ENCODE peak calls at places on chromosomes 13 and 19, in six cellular contexts. A, Z, O, K, E and P are unnamed samples.

GRCh38 chr19:13865578-13866462 is 11.1 kb upstream of the NANOS3 start:
- DNase-seq in A (peak), Z (no peak), O (no peak), K (no peak), E (no peak), P (no peak)

GRCh38 chr19:48501446-48501960 is 10.1 kb downstream of the LMTK3 start:
- DNase-seq in A (no peak), Z (no peak), O (no peak), K (no peak), E (no peak), P (peak)

GRCh38 chr19:31570718-31571117 is 221.5 kb upstream of the TSHZ3 start:
- DNase-seq in A (no peak), Z (no peak), O (no peak), K (no peak), E (no peak), P (no peak)

GRCh38 chr13:64276232-64276631 is 2860.6 kb upstream of the PCDH20 start:
- DNase-seq in A (no peak), Z (no peak), O (no peak), K (no peak), E (peak), P (no peak)

GRCh38 chr19:55935206-55935605 is 3.1 kb upstream of the NLRP13 start:
- DNase-seq in A (no peak), Z (no peak), O (no peak), K (no peak), E (no peak), P (no peak)

GRCh38 chr19:54526972-54527371 is 24.3 kb downstream of the LAIR2 start:
- DNase-seq in A (no peak), Z (no peak), O (no peak), K (no peak), E (no peak), P (no peak)

GRCh38 chr13:59755647-59756290 is 408.0 kb downstream of the DIAPH3 start:
- DNase-seq in A (no peak), Z (no peak), O (no peak), K (no peak), E (no peak), P (no peak)

GRCh38 chr19:42176649-42176989 is 40.9 kb downstream of the DEDD2 start:
- DNase-seq in A (peak), Z (no peak), O (no peak), K (no peak), E (no peak), P (no peak)

GRCh38 chr13:83621765-83622421 is 260.4 kb downstream of the SLITRK1 start:
- DNase-seq in A (no peak), Z (no peak), O (no peak), K (no peak), E (no peak), P (no peak)

GRCh38 chr19:40553885-40554857 is 22.5 kb upstream of the SHKBP1 start:
- DNase-seq in A (no peak), Z (no peak), O (no peak), K (no peak), E (no peak), P (no peak)

GRCh38 chr19:40550951-40551350 is 25.7 kb upstream of the SHKBP1 start:
- DNase-seq in A (no peak), Z (no peak), O (no peak), K (no peak), E (no peak), P (no peak)

GRCh38 chr19:40552848-40553247 is 23.8 kb upstream of the SHKBP1 start:
- DNase-seq in A (no peak), Z (no peak), O (no peak), K (no peak), E (no peak), P (no peak)

DNA sequence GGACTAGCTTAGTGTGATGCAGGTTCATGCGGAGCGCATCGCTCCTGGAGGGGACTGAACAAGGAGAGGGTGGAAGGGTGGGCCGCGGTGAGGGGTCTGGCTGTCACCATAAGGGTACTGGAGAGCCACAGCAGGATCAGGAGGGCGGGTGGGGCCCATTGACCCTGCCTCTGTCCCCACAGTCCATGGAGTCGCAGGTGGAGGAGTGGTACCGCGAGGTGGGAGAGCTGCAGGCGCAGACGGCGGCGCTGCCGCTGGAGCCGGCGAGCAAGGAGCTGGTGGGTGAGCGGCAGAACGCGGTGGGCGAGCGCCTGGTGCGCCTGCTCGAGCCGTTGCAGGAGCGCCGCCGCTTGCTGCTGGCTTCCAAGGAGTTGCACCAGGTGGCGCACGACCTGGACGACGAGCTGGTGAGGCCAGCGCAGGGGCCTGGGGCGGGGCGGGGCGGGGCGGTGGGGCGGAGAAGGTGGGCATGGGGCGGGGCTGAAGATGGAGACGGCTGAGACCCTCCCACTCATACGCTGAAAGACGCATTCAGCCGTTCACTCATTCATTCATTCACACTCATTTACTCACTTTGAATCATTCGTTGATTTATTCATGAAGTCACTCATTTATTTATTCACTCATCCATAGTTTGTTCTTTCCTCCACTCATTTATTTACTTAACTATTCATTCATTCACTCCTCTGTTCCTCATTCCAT is 27.5 kb upstream of the SHKBP1 start:
- DNase-seq in A (peak), Z (peak), O (peak), K (no peak), E (peak), P (no peak)
- H3K4me3 ChIP-seq in A (no peak), Z (no peak), O (no peak), K (no peak), E (no peak), P (no peak)

DNA sequence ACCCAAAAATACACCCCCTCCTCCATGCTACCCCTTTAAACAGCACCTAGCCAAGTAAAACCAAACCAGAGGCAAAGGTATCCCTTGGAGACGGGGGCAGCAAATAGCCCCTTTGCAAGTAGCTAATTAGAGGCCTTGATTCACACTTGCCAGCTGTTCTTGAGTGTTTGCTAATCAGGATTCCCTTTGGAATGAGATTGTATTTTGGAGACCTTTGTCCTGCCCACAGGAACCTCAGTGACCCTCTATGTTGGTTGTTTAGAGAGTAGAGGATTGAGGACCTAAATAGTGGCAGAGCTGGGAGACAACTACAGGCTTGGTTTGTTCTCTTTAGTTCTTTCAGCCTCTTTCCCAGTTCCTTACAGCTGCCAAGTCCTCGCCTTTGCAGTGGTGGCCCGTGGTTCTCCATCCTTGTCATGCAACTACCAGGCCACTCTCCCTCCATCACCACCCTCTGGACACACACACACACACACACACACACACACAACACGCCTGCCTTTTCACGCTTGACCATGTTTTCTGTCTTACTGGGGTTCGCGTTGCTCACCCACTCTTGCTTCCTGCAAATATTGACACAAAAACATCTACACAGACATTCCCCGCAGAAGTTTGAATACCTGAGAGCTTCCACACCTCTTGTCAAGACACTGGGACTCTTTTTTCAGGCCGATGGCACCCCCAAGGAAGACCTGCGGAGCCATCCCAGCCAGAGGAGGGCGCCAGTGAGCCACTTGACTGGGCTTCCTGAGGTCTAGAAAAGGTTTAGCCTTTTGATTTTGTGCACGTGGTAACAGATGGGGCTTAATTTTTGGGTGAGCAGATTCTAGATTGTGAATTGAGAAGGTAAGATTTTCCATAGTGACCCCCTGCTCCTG is 80.0 kb upstream of the GPR183 start:
- DNase-seq in A (peak), Z (peak), O (no peak), K (no peak), E (no peak), P (no peak)
- TF ChIP-seq CTCF in A (peak), Z (peak), O (peak), K (peak), E (peak), P (peak)

DNA sequence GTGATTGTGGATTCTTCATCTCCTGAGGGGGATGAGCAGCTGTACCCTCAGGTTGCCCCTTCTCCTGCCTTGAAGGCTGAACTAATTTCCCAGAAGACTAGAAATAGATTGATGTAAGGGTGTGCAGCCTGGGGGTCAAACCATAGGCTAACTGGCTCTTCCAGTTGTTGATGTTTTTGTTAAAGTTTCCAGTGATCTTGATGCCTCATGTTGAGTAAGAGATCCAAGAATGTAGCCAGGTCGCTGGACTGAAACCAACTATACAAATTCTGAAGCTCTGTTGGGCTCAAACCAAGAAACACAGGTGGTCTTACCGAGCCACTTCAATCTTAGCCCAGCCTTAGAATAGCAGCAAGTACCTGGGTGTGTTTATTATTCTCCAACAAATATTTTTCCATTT is 391.8 kb downstream of the KLF5 start:
- DNase-seq in A (no peak), Z (no peak), O (peak), K (no peak), E (peak), P (no peak)
- H3K4me3 ChIP-seq in A (no peak), Z (no peak), O (no peak), K (no peak), E (no peak), P (no peak)

GRCh38 chr19:18399008-18399407 is 1.6 kb upstream of the LRRC25 start:
- DNase-seq in A (no peak), Z (no peak), O (no peak), K (no peak), E (peak), P (no peak)

GRCh38 chr19:18396471-18397241 is 766 bp downstream of the LRRC25 start:
- DNase-seq in A (no peak), Z (no peak), O (no peak), K (no peak), E (no peak), P (no peak)

GRCh38 chr19:18397242-18398202 is at the start of gene LRRC25:
- DNase-seq in A (peak), Z (no peak), O (no peak), K (no peak), E (no peak), P (no peak)

GRCh38 chr19:18406749-18407148 is 9.3 kb upstream of the LRRC25 start:
- DNase-seq in A (no peak), Z (no peak), O (no peak), K (no peak), E (no peak), P (no peak)

DNA sequence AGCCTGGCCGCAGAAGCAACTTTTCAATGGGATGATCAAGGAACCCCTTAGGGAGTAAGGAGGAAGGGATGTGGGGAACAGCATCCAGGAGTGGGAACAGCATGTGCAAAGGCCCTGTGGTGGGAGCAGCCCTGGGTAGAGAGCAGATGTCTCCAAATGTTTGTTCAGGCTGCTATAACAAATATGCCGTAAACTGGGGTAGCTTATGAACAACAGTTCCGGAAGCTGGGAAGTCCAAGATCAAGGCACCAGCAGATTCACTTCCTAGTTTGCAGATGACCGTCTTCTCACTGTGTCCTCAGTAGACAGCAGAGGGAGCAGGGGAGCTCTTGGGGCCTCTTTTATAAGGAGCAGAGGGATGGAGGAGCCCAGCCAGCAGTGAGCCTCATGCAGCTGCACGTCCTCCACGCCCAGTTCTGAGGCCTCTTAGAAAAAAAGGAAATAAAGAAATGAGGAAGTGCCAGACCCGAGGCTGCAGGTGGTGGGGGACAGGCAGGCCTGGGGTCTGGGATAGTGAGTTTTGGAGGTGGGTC is 4.2 kb upstream of the LRRC25 start:
- DNase-seq in A (no peak), Z (peak), O (peak), K (no peak), E (peak), P (no peak)
- TF ChIP-seq CTCF in A (peak), Z (peak), O (peak), K (no peak), E (peak), P (peak)

DNA sequence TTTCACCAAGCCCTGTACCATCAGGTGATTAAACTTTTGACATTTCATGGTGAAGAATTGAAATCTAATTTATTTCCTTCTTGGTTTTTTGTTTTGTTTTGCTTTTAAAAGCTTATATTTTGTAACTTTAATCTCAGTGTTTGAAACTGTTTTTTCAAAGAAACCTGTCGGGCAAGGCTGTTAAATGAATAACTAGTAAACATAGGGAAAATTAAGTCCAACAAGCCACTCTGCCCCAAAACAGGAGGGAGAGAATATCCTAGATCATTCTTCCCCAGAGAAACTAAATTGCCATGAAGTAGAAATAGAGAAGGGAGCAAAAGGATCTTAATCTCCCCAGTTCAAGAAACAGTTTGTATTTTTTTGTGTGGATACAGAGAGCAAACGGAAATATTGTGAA is 98.2 kb downstream of the FREM2 start:
- DNase-seq in A (no peak), Z (no peak), O (no peak), K (no peak), E (no peak), P (no peak)
- H3K4me3 ChIP-seq in A (no peak), Z (no peak), O (no peak), K (no peak), E (no peak), P (no peak)

GRCh38 chr13:27177852-27178251 is 6.2 kb upstream of the USP12 start:
- DNase-seq in A (no peak), Z (no peak), O (no peak), K (no peak), E (no peak), P (no peak)
- TF ChIP-seq CTCF in A (no peak), Z (no peak), O (no peak), K (no peak), E (no peak), P (peak)

GRCh38 chr19:7924651-7925170 is 1.2 kb downstream of the CTXN1 start:
- DNase-seq in A (no peak), Z (peak), O (no peak), K (no peak), E (no peak), P (no peak)
- H3K4me3 ChIP-seq in A (peak), Z (peak), O (peak), K (peak), E (peak), P (no peak)